ENCODE peak calls at places on chromosomes 4 and X, in seven cellular contexts. One of them, this sample, is unnamed.

GRCh38 chr4:99790796-99791617 is 25.6 kb upstream of the DAPP1 start:
- DNase-seq in adrenal gland: no peak
- DNase-seq in suprapubic skin: no peak
- DNase-seq in fibroblast of lung: peak; percentile 40
- DNase-seq in OCI-LY7: no peak
- DNase-seq in astrocyte: peak; percentile 62
- DNase-seq in endodermal cell: no peak
- DNase-seq in this sample: no peak

GRCh38 chr4:151745727-151746231 is 15.0 kb downstream of the GATB start:
- DNase-seq in adrenal gland: no peak
- DNase-seq in suprapubic skin: no peak
- DNase-seq in fibroblast of lung: no peak
- DNase-seq in OCI-LY7: no peak
- DNase-seq in astrocyte: peak; percentile 6
- DNase-seq in endodermal cell: no peak
- DNase-seq in this sample: no peak

GRCh38 chr4:139600662-139601061 is 44.6 kb upstream of the SETD7 start:
- DNase-seq in adrenal gland: no peak
- DNase-seq in suprapubic skin: no peak
- DNase-seq in fibroblast of lung: no peak
- DNase-seq in OCI-LY7: no peak
- DNase-seq in astrocyte: no peak
- DNase-seq in endodermal cell: no peak
- DNase-seq in this sample: no peak

GRCh38 chrX:46793386-46794143 is 34.6 kb upstream of the SLC9A7 start:
- DNase-seq in adrenal gland: no peak
- DNase-seq in suprapubic skin: no peak
- DNase-seq in fibroblast of lung: no peak
- DNase-seq in OCI-LY7: no peak
- DNase-seq in astrocyte: no peak
- DNase-seq in endodermal cell: no peak
- DNase-seq in this sample: no peak

GRCh38 chrX:50609796-50610195 is 139.2 kb upstream of the DGKK start:
- DNase-seq in adrenal gland: no peak
- DNase-seq in suprapubic skin: no peak
- DNase-seq in fibroblast of lung: no peak
- DNase-seq in OCI-LY7: no peak
- DNase-seq in astrocyte: peak; percentile 13
- DNase-seq in endodermal cell: no peak
- DNase-seq in this sample: no peak

GRCh38 chr4:126937342-126937741 is 695.4 kb upstream of the INTU start:
- DNase-seq in adrenal gland: no peak
- DNase-seq in suprapubic skin: no peak
- DNase-seq in fibroblast of lung: no peak
- DNase-seq in OCI-LY7: no peak
- DNase-seq in astrocyte: no peak
- DNase-seq in endodermal cell: no peak
- DNase-seq in this sample: no peak

GRCh38 chr4:119728692-119729593 is 100.3 kb upstream of the PDE5A start:
- DNase-seq in adrenal gland: no peak
- DNase-seq in suprapubic skin: no peak
- DNase-seq in fibroblast of lung: peak; percentile 78
- DNase-seq in OCI-LY7: no peak
- DNase-seq in astrocyte: peak; percentile 55
- DNase-seq in endodermal cell: no peak
- DNase-seq in this sample: no peak

GRCh38 chr4:110196206-110196870 is 2.1 kb downstream of the ELOVL6 start:
- DNase-seq in adrenal gland: peak; percentile 20
- DNase-seq in suprapubic skin: peak; percentile 69
- DNase-seq in fibroblast of lung: peak; percentile 40
- DNase-seq in OCI-LY7: peak; percentile 67
- DNase-seq in astrocyte: no peak
- DNase-seq in endodermal cell: peak; percentile 90
- DNase-seq in this sample: peak; percentile 60

GRCh38 chrX:1502241-1502640 is 34.7 kb downstream of the P2RY8 start:
- DNase-seq in adrenal gland: no peak
- DNase-seq in suprapubic skin: peak; percentile 30
- DNase-seq in fibroblast of lung: no peak
- DNase-seq in OCI-LY7: peak; percentile 98
- DNase-seq in astrocyte: no peak
- DNase-seq in endodermal cell: no peak
- DNase-seq in this sample: no peak

GRCh38 chr4:188959424-188959823 is 820.2 kb downstream of the TRIML1 start:
- DNase-seq in adrenal gland: no peak
- DNase-seq in suprapubic skin: no peak
- DNase-seq in fibroblast of lung: no peak
- DNase-seq in OCI-LY7: no peak
- DNase-seq in astrocyte: no peak
- DNase-seq in endodermal cell: no peak
- DNase-seq in this sample: no peak

GRCh38 chrX:3548743-3549441 is 164.6 kb downstream of the PRKX start:
- DNase-seq in adrenal gland: peak; percentile 17
- DNase-seq in suprapubic skin: no peak
- DNase-seq in fibroblast of lung: peak; percentile 80
- DNase-seq in OCI-LY7: peak; percentile 2
- DNase-seq in astrocyte: peak; percentile 62
- DNase-seq in endodermal cell: no peak
- DNase-seq in this sample: no peak

GRCh38 chr4:8428288-8429097 is 12.0 kb downstream of the ACOX3 start:
- DNase-seq in adrenal gland: peak; percentile 89
- DNase-seq in suprapubic skin: peak; percentile 91
- DNase-seq in fibroblast of lung: peak; percentile 84
- DNase-seq in OCI-LY7: peak; percentile 88
- DNase-seq in astrocyte: peak; percentile 56
- DNase-seq in endodermal cell: peak; percentile 98
- DNase-seq in this sample: peak; percentile 90

GRCh38 chrX:78754917-78755316 is 7.4 kb downstream of the LPAR4 start:
- DNase-seq in adrenal gland: no peak
- DNase-seq in suprapubic skin: no peak
- DNase-seq in fibroblast of lung: no peak
- DNase-seq in OCI-LY7: peak; percentile 74
- DNase-seq in astrocyte: no peak
- DNase-seq in endodermal cell: no peak
- DNase-seq in this sample: no peak

GRCh38 chr4:185112104-185112503 is 31.0 kb upstream of the SLC25A4 start:
- DNase-seq in adrenal gland: peak; percentile 90
- DNase-seq in suprapubic skin: no peak
- DNase-seq in fibroblast of lung: peak; percentile 97
- DNase-seq in OCI-LY7: no peak
- DNase-seq in astrocyte: peak; percentile 94
- DNase-seq in endodermal cell: no peak
- DNase-seq in this sample: no peak

GRCh38 chrX:134144231-134144630 is 92.8 kb upstream of the CCDC160 start:
- DNase-seq in adrenal gland: no peak
- DNase-seq in suprapubic skin: no peak
- DNase-seq in fibroblast of lung: peak; percentile 26
- DNase-seq in OCI-LY7: peak; percentile 21
- DNase-seq in astrocyte: no peak
- DNase-seq in endodermal cell: no peak
- DNase-seq in this sample: no peak

DNA sequence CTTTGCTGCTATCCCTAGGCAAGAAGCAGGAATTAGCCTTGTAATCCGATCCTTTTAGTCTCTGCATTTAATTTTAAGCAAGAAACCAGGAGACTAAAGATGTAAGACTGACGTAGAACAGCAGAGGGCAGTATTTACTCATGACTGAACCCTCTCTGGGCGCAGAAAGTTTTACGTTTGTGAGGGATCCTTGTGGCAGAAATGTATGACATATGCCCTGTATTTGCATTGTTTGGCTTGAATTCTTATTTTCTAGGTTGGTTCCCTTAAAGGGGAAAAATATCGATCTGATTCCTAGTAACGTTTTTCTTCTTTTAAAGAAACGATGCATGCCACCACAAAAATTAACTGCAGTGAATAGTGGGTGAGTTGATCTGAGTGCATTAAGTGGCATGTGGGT is 1.3 kb upstream of the FAT4 start:
- DNase-seq in adrenal gland: peak; percentile 17
- DNase-seq in suprapubic skin: no peak
- DNase-seq in fibroblast of lung: peak; percentile 95
- DNase-seq in OCI-LY7: peak; percentile 57
- DNase-seq in astrocyte: peak; percentile 73
- DNase-seq in endodermal cell: peak; percentile 76
- DNase-seq in this sample: no peak
- H3K4me3 ChIP-seq in adrenal gland: no peak overlapping the region
- H3K4me3 ChIP-seq in suprapubic skin: no peak overlapping the region
- H3K4me3 ChIP-seq in fibroblast of lung: no peak overlapping the region
- H3K4me3 ChIP-seq in OCI-LY7: no peak overlapping the region
- H3K4me3 ChIP-seq in astrocyte: no peak overlapping the region
- H3K4me3 ChIP-seq in endodermal cell: no peak overlapping the region
- H3K4me3 ChIP-seq in this sample: no peak overlapping the region

GRCh38 chr4:76278583-76278982 is 27.1 kb downstream of the FAM47E start:
- DNase-seq in adrenal gland: no peak
- DNase-seq in suprapubic skin: no peak
- DNase-seq in fibroblast of lung: no peak
- DNase-seq in OCI-LY7: no peak
- DNase-seq in astrocyte: no peak
- DNase-seq in endodermal cell: no peak
- DNase-seq in this sample: no peak

GRCh38 chr4:76279462-76279861 is 27.1 kb upstream of the STBD1 start:
- DNase-seq in adrenal gland: no peak
- DNase-seq in suprapubic skin: no peak
- DNase-seq in fibroblast of lung: no peak
- DNase-seq in OCI-LY7: no peak
- DNase-seq in astrocyte: no peak
- DNase-seq in endodermal cell: no peak
- DNase-seq in this sample: no peak

GRCh38 chr4:76282941-76283689 is 23.4 kb upstream of the STBD1 start:
- DNase-seq in adrenal gland: no peak
- DNase-seq in suprapubic skin: no peak
- DNase-seq in fibroblast of lung: no peak
- DNase-seq in OCI-LY7: no peak
- DNase-seq in astrocyte: no peak
- DNase-seq in endodermal cell: no peak
- DNase-seq in this sample: no peak

GRCh38 chr4:76277667-76278066 is 26.1 kb downstream of the FAM47E start:
- DNase-seq in adrenal gland: no peak
- DNase-seq in suprapubic skin: no peak
- DNase-seq in fibroblast of lung: no peak
- DNase-seq in OCI-LY7: no peak
- DNase-seq in astrocyte: no peak
- DNase-seq in endodermal cell: no peak
- DNase-seq in this sample: no peak

DNA sequence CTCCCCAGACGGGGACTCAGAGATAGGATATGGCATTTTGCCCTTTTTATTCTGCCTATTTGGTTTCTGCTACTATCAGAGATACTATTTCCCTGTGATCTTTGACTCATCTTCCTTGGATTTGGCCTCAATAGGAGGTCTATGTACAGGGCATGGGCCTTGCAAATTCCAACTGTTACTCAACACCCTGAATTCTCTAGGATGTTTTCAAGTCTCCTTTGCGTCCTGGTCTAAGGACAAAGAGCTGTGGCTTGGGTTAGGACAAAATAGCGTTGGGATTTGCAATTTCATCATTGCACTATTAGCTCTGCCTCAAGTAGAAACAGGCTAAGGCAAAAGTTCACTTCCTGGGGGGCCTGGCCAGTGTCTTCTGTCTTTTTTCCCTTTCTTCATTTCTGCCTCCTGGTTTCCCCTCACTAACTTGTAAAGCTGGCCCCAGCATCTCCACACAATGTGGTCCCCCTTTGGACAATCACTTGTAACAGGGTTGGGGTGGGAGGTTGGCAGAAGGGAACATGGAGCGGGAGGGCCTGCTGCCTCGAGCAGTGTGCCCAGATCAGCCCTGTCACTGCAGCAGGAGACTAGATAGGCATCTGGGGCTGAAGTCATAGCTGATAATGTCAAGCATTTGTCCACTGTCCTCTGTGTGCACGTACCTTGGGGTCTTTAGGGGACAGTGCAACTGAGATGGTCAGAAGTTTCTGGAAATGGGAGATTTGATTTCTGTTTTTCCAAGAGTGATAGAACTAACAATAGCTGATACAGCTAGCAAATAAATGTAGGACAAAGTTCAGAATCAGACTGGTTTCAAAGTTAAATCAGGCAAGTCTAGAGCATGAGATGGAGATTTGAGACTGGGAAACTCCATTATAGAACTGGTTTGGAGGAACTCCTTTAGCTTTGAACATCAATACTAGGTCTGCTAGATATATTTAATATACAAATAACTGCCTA is 25.8 kb upstream of the STBD1 start:
- DNase-seq in adrenal gland: no peak
- DNase-seq in suprapubic skin: no peak
- DNase-seq in fibroblast of lung: no peak
- DNase-seq in OCI-LY7: no peak
- DNase-seq in astrocyte: no peak
- DNase-seq in endodermal cell: no peak
- DNase-seq in this sample: no peak
- H3K27ac ChIP-seq in adrenal gland: no peak overlapping the region
- H3K27ac ChIP-seq in suprapubic skin: no peak overlapping the region
- H3K27ac ChIP-seq in fibroblast of lung: no peak overlapping the region
- H3K27ac ChIP-seq in OCI-LY7: no peak overlapping the region
- H3K27ac ChIP-seq in astrocyte: no peak overlapping the region
- H3K27ac ChIP-seq in endodermal cell: no peak overlapping the region
- H3K27ac ChIP-seq in this sample: no peak overlapping the region

DNA sequence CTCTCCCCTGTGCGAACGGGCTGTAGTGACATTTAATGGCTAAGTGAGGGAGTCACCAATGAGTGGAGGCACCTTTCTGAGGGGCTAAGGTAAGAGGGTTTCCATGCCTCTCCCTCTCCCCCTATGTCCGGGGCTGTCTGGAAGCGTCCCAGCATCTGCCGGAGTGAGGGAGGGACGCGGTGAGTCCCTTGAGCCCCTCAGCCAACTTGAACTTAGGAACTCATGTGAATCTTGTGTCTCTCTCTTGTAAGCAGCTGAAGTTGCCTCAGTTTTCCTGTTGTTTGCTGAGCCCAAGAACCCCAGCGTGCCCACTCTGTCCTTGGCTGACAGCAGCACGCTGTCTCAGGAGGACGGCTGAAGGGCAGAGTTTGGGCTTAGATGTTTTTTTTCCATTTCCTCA is 42.2 kb downstream of the DCTD start:
- DNase-seq in adrenal gland: no peak
- DNase-seq in suprapubic skin: no peak
- DNase-seq in fibroblast of lung: no peak
- DNase-seq in OCI-LY7: no peak
- DNase-seq in astrocyte: no peak
- DNase-seq in endodermal cell: no peak
- DNase-seq in this sample: no peak
- H3K4me3 ChIP-seq in adrenal gland: no peak overlapping the region
- H3K4me3 ChIP-seq in suprapubic skin: no peak overlapping the region
- H3K4me3 ChIP-seq in fibroblast of lung: no peak overlapping the region
- H3K4me3 ChIP-seq in OCI-LY7: no peak overlapping the region
- H3K4me3 ChIP-seq in astrocyte: no peak overlapping the region
- H3K4me3 ChIP-seq in endodermal cell: no peak overlapping the region
- H3K4me3 ChIP-seq in this sample: no peak overlapping the region

DNA sequence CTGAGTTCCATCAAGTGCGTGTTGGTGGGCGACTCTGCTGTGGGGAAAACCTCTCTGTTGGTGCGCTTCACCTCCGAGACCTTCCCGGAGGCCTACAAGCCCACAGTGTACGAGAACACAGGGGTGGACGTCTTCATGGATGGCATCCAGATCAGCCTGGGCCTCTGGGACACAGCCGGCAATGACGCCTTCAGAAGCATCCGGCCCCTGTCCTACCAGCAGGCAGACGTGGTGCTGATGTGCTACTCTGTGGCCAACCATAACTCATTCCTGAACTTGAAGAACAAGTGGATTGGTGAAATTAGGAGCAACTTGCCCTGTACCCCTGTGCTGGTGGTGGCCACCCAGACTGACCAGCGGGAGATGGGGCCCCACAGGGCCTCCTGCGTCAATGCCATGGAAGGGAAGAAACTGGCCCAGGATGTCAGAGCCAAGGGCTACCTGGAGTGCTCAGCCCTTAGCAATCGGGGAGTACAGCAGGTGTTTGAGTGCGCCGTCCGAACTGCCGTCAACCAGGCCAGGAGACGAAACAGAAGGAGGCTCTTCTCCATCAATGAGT is 46.6 kb downstream of the RHOH start:
- DNase-seq in adrenal gland: no peak
- DNase-seq in suprapubic skin: no peak
- DNase-seq in fibroblast of lung: no peak
- DNase-seq in OCI-LY7: no peak
- DNase-seq in astrocyte: no peak
- DNase-seq in endodermal cell: no peak
- DNase-seq in this sample: no peak
- H3K27ac ChIP-seq in adrenal gland: no peak overlapping the region
- H3K27ac ChIP-seq in suprapubic skin: no peak overlapping the region
- H3K27ac ChIP-seq in fibroblast of lung: no peak overlapping the region
- H3K27ac ChIP-seq in OCI-LY7: no peak overlapping the region
- H3K27ac ChIP-seq in astrocyte: no peak overlapping the region
- H3K27ac ChIP-seq in endodermal cell: no peak overlapping the region
- H3K27ac ChIP-seq in this sample: no peak overlapping the region